ENCODE peak calls at places on chromosomes 12 and 14, in seven cellular contexts. One of them, this sample, is unnamed.

GRCh38 chr12:68609955-68610434 is 704 bp upstream of the RAP1B start:
- DNase-seq in coronary artery: no peak
- DNase-seq in Panc1: no peak
- DNase-seq in dorsolateral prefrontal cortex: no peak
- DNase-seq in CD8-positive, alpha-beta T cell: no peak
- DNase-seq in caudate nucleus: no peak
- DNase-seq in colonic mucosa: peak
- DNase-seq in this sample: no peak

GRCh38 chr12:47783024-47783755 is 10.2 kb downstream of the SLC48A1 start:
- DNase-seq in Panc1: no peak
- DNase-seq in colonic mucosa: no peak
- DNase-seq in coronary artery: no peak
- DNase-seq in dorsolateral prefrontal cortex: no peak
- DNase-seq in CD8-positive, alpha-beta T cell: no peak
- DNase-seq in caudate nucleus: no peak
- DNase-seq in this sample: no peak

GRCh38 chr12:88383405-88383804 is 196.9 kb downstream of the KITLG start:
- DNase-seq in caudate nucleus: no peak
- DNase-seq in CD8-positive, alpha-beta T cell: no peak
- DNase-seq in coronary artery: no peak
- DNase-seq in Panc1: no peak
- DNase-seq in colonic mucosa: no peak
- DNase-seq in dorsolateral prefrontal cortex: no peak
- DNase-seq in this sample: no peak

GRCh38 chr12:110575326-110575725 is 7.8 kb downstream of the PPTC7 start:
- DNase-seq in dorsolateral prefrontal cortex: no peak
- DNase-seq in colonic mucosa: peak
- DNase-seq in coronary artery: no peak
- DNase-seq in caudate nucleus: no peak
- DNase-seq in Panc1: no peak
- DNase-seq in CD8-positive, alpha-beta T cell: no peak
- DNase-seq in this sample: no peak

GRCh38 chr14:23008836-23009235 is 1.1 kb downstream of the C14orf93 start:
- DNase-seq in caudate nucleus: no peak
- DNase-seq in colonic mucosa: no peak
- DNase-seq in coronary artery: no peak
- DNase-seq in CD8-positive, alpha-beta T cell: no peak
- DNase-seq in Panc1: no peak
- DNase-seq in dorsolateral prefrontal cortex: no peak
- DNase-seq in this sample: no peak

GRCh38 chr14:61103541-61104339 is 122.7 kb downstream of the SLC38A6 start:
- DNase-seq in colonic mucosa: no peak
- DNase-seq in CD8-positive, alpha-beta T cell: no peak
- DNase-seq in Panc1: peak
- DNase-seq in coronary artery: no peak
- DNase-seq in caudate nucleus: no peak
- DNase-seq in dorsolateral prefrontal cortex: no peak
- DNase-seq in this sample: peak

GRCh38 chr12:94211011-94211410 is 62.6 kb downstream of the PLXNC1 start:
- DNase-seq in caudate nucleus: no peak
- DNase-seq in CD8-positive, alpha-beta T cell: no peak
- DNase-seq in dorsolateral prefrontal cortex: no peak
- DNase-seq in coronary artery: no peak
- DNase-seq in Panc1: no peak
- DNase-seq in colonic mucosa: no peak
- DNase-seq in this sample: no peak

GRCh38 chr14:71169861-71170260 is 262.6 kb downstream of the PCNX1 start:
- DNase-seq in coronary artery: no peak
- DNase-seq in CD8-positive, alpha-beta T cell: no peak
- DNase-seq in caudate nucleus: peak
- DNase-seq in colonic mucosa: no peak
- DNase-seq in Panc1: no peak
- DNase-seq in dorsolateral prefrontal cortex: no peak
- DNase-seq in this sample: no peak

GRCh38 chr12:132216354-132216987 is 72.2 kb downstream of the NOC4L start:
- DNase-seq in CD8-positive, alpha-beta T cell: no peak
- DNase-seq in dorsolateral prefrontal cortex: no peak
- DNase-seq in coronary artery: no peak
- DNase-seq in colonic mucosa: no peak
- DNase-seq in caudate nucleus: no peak
- DNase-seq in Panc1: no peak
- DNase-seq in this sample: no peak

GRCh38 chr14:54617467-54617866 is 50.5 kb downstream of the SAMD4A start:
- DNase-seq in caudate nucleus: no peak
- DNase-seq in CD8-positive, alpha-beta T cell: no peak
- DNase-seq in coronary artery: no peak
- DNase-seq in dorsolateral prefrontal cortex: no peak
- DNase-seq in Panc1: no peak
- DNase-seq in colonic mucosa: no peak
- DNase-seq in this sample: no peak

GRCh38 chr12:118094039-118094438 is 9.8 kb downstream of the VSIG10 start:
- DNase-seq in Panc1: no peak
- DNase-seq in dorsolateral prefrontal cortex: no peak
- DNase-seq in CD8-positive, alpha-beta T cell: no peak
- DNase-seq in coronary artery: no peak
- DNase-seq in caudate nucleus: no peak
- DNase-seq in colonic mucosa: no peak
- DNase-seq in this sample: no peak

GRCh38 chr12:102879144-102879763 is 37.8 kb downstream of the PAH start:
- DNase-seq in dorsolateral prefrontal cortex: peak
- DNase-seq in caudate nucleus: peak
- DNase-seq in colonic mucosa: no peak
- DNase-seq in Panc1: peak
- DNase-seq in CD8-positive, alpha-beta T cell: no peak
- DNase-seq in coronary artery: no peak
- DNase-seq in this sample: peak

GRCh38 chr14:105859717-105860614 is 333.6 kb downstream of the TMEM121 start:
- DNase-seq in CD8-positive, alpha-beta T cell: peak
- DNase-seq in dorsolateral prefrontal cortex: peak
- DNase-seq in colonic mucosa: no peak
- DNase-seq in coronary artery: peak
- DNase-seq in caudate nucleus: no peak
- DNase-seq in Panc1: no peak
- DNase-seq in this sample: no peak

GRCh38 chr12:42091769-42092168 is 52.9 kb downstream of the GXYLT1 start:
- DNase-seq in dorsolateral prefrontal cortex: no peak
- DNase-seq in caudate nucleus: no peak
- DNase-seq in colonic mucosa: no peak
- DNase-seq in CD8-positive, alpha-beta T cell: no peak
- DNase-seq in Panc1: no peak
- DNase-seq in coronary artery: no peak
- DNase-seq in this sample: peak

GRCh38 chr12:42090899-42091298 is 53.8 kb downstream of the GXYLT1 start:
- DNase-seq in CD8-positive, alpha-beta T cell: no peak
- DNase-seq in Panc1: no peak
- DNase-seq in coronary artery: no peak
- DNase-seq in caudate nucleus: no peak
- DNase-seq in dorsolateral prefrontal cortex: no peak
- DNase-seq in colonic mucosa: no peak
- DNase-seq in this sample: peak

GRCh38 chr12:42099433-42099832 is 45.2 kb downstream of the GXYLT1 start:
- DNase-seq in coronary artery: no peak
- DNase-seq in Panc1: no peak
- DNase-seq in colonic mucosa: no peak
- DNase-seq in caudate nucleus: no peak
- DNase-seq in dorsolateral prefrontal cortex: no peak
- DNase-seq in CD8-positive, alpha-beta T cell: no peak
- DNase-seq in this sample: no peak

GRCh38 chr12:42097971-42098370 is 46.7 kb downstream of the GXYLT1 start:
- DNase-seq in coronary artery: no peak
- DNase-seq in dorsolateral prefrontal cortex: no peak
- DNase-seq in CD8-positive, alpha-beta T cell: no peak
- DNase-seq in caudate nucleus: no peak
- DNase-seq in colonic mucosa: no peak
- DNase-seq in Panc1: no peak
- DNase-seq in this sample: no peak

DNA sequence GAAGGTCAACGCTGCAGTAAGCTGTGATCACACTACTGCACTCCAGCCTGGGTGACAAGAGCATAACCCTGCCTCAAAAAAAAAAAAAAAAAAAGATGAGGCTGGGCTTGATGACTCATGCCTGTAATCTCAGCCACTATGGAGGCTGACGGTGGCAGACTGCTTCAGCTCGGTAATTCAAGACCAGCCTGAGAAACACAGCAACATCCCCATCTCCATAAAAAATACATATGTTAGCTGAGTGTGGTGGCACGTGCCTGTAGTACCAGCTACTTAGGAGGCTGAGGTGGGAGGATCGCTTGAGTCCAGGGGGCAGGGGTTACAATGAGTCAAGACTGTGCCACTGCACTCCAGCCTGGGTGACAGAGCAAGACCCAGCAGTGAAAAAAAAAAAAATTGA is 50.4 kb downstream of the GXYLT1 start:
- DNase-seq in colonic mucosa: no peak
- DNase-seq in coronary artery: no peak
- DNase-seq in dorsolateral prefrontal cortex: no peak
- DNase-seq in caudate nucleus: no peak
- DNase-seq in CD8-positive, alpha-beta T cell: peak
- DNase-seq in Panc1: no peak
- DNase-seq in this sample: peak
- H3K27ac ChIP-seq in colonic mucosa: no peak
- H3K27ac ChIP-seq in coronary artery: no peak
- H3K27ac ChIP-seq in dorsolateral prefrontal cortex: no peak
- H3K27ac ChIP-seq in caudate nucleus: no peak
- H3K27ac ChIP-seq in CD8-positive, alpha-beta T cell: no peak
- H3K27ac ChIP-seq in Panc1: no peak
- H3K27ac ChIP-seq in this sample: no peak

GRCh38 chr14:33259764-33260163 is 321.1 kb downstream of the NPAS3 start:
- DNase-seq in coronary artery: no peak
- DNase-seq in colonic mucosa: no peak
- DNase-seq in Panc1: no peak
- DNase-seq in CD8-positive, alpha-beta T cell: no peak
- DNase-seq in dorsolateral prefrontal cortex: no peak
- DNase-seq in caudate nucleus: no peak
- DNase-seq in this sample: no peak
- H3K27ac ChIP-seq in coronary artery: no peak
- H3K27ac ChIP-seq in colonic mucosa: no peak
- H3K27ac ChIP-seq in Panc1: no peak
- H3K27ac ChIP-seq in CD8-positive, alpha-beta T cell: no peak
- H3K27ac ChIP-seq in dorsolateral prefrontal cortex: no peak
- H3K27ac ChIP-seq in caudate nucleus: no peak
- H3K27ac ChIP-seq in this sample: no peak

GRCh38 chr14:104302794-104303405 is 164.5 kb downstream of the KIF26A start:
- DNase-seq in dorsolateral prefrontal cortex: no peak
- DNase-seq in caudate nucleus: no peak
- DNase-seq in coronary artery: no peak
- DNase-seq in Panc1: no peak
- DNase-seq in colonic mucosa: no peak
- DNase-seq in CD8-positive, alpha-beta T cell: no peak
- DNase-seq in this sample: peak

GRCh38 chr14:104305511-104306449 is 167.4 kb downstream of the KIF26A start:
- DNase-seq in Panc1: no peak
- DNase-seq in coronary artery: no peak
- DNase-seq in colonic mucosa: no peak
- DNase-seq in caudate nucleus: no peak
- DNase-seq in dorsolateral prefrontal cortex: no peak
- DNase-seq in CD8-positive, alpha-beta T cell: no peak
- DNase-seq in this sample: no peak

GRCh38 chr14:104303705-104304425 is 165.5 kb downstream of the KIF26A start:
- DNase-seq in colonic mucosa: no peak
- DNase-seq in CD8-positive, alpha-beta T cell: no peak
- DNase-seq in Panc1: no peak
- DNase-seq in dorsolateral prefrontal cortex: no peak
- DNase-seq in caudate nucleus: no peak
- DNase-seq in coronary artery: no peak
- DNase-seq in this sample: no peak

GRCh38 chr14:104306450-104307040 is 168.2 kb downstream of the KIF26A start:
- DNase-seq in Panc1: no peak
- DNase-seq in colonic mucosa: no peak
- DNase-seq in CD8-positive, alpha-beta T cell: no peak
- DNase-seq in dorsolateral prefrontal cortex: peak
- DNase-seq in caudate nucleus: no peak
- DNase-seq in coronary artery: no peak
- DNase-seq in this sample: no peak

DNA sequence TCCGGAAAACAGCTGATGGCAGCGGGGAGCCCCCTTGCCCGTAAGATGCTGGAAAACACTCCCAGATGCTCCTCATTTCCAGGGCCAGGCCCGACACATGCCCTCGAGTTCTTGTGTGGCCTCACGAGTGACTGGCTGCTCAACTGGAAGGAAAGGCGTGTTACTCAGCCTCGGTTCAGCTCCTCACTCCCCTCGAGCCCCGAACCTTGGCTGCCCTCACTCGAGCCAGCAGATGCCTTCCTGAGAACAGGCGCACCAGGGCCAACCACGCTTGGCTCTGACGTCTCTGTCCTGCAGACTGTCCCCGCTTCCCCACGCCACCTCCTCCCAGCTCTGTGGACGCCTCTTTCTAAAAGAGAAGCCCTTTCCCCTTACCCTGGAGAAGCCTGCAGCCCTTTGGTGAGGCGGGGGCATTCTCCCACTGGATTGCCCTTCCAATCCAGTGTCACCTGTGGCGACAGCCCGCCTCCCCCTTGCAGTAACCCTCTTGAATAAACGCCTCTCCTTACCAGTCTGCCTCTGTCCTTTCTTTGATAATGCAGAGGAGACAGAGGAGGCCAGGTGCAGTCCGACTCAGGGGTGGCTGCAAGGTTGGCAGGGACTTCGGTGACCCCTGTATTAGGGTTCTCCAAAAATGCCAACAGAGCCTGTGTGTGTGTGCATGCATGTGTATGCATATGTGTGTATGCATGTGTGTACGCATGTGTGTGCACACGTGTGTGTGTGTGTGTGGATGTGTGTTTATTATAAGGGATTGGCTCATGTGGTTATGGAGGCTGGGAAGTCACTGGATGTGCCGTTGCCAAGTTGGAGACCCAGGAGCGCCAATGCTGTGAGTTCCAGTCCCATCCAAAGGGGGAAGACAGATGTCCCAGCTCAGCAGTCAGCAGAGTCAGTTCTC is 166.3 kb downstream of the KIF26A start:
- DNase-seq in dorsolateral prefrontal cortex: no peak
- DNase-seq in coronary artery: no peak
- DNase-seq in caudate nucleus: no peak
- DNase-seq in CD8-positive, alpha-beta T cell: no peak
- DNase-seq in Panc1: no peak
- DNase-seq in colonic mucosa: no peak
- DNase-seq in this sample: no peak
- H3K27ac ChIP-seq in dorsolateral prefrontal cortex: no peak
- H3K27ac ChIP-seq in coronary artery: no peak
- H3K27ac ChIP-seq in caudate nucleus: no peak
- H3K27ac ChIP-seq in CD8-positive, alpha-beta T cell: no peak
- H3K27ac ChIP-seq in Panc1: no peak
- H3K27ac ChIP-seq in colonic mucosa: no peak
- H3K27ac ChIP-seq in this sample: no peak

DNA sequence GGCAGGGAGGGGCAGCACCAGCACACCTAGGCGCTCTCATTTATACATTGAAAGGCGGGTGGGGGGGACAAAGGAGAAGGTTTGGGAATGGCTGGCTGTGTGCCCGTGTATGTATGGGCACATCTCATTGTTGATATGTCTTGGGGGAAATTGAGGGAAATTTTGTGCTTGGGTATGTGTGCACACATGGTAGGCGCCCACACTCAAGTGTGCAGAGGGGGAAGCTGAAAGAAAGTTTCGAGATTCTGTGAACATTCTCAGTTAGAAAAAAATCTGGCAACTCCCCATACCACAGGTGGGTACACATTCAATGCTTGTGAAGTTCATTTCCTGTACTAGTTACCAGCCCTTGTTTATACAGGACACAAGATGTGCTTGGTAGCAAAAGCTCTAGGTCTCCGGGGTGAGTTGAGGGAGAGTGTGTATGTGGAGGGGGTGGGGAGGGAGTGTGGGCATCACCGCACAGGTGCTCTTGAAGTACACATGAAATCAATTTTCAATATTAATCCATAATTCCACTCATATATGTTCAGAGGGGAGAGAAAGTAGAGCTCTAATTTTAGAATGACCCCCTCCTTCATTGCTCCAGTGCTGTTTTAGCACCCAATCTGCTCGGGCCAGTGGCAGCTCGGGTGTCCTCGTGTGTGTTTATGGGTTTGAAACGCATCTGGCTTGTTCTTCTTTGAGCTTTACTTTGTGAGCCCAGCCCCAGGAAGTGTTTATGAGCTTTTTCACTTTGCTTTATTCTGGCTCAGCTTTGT is 286.0 kb downstream of the ZFP36L1 start:
- DNase-seq in Panc1: no peak
- DNase-seq in colonic mucosa: no peak
- DNase-seq in coronary artery: no peak
- DNase-seq in dorsolateral prefrontal cortex: no peak
- DNase-seq in CD8-positive, alpha-beta T cell: peak
- DNase-seq in caudate nucleus: no peak
- DNase-seq in this sample: no peak
- H3K27ac ChIP-seq in Panc1: no peak
- H3K27ac ChIP-seq in colonic mucosa: peak
- H3K27ac ChIP-seq in coronary artery: peak
- H3K27ac ChIP-seq in dorsolateral prefrontal cortex: no peak
- H3K27ac ChIP-seq in CD8-positive, alpha-beta T cell: peak
- H3K27ac ChIP-seq in caudate nucleus: no peak
- H3K27ac ChIP-seq in this sample: no peak